ENCODE peak calls at places on chromosomes 12 and 14, in seven cellular contexts. One of them, this sample, is unnamed.

GRCh38 chr12:18323159-18323558 is 61.8 kb downstream of the PIK3C2G start:
- DNase-seq in SK-N-SH: no peak
- DNase-seq in GM12878: no peak
- DNase-seq in H1: no peak
- DNase-seq in GM12892: no peak
- DNase-seq in GM12891: no peak
- DNase-seq in HepG2: no peak
- DNase-seq in this sample: no peak

GRCh38 chr14:25132734-25133422 is 82.9 kb upstream of the STXBP6 start:
- DNase-seq in HepG2: peak; percentile 84
- DNase-seq in SK-N-SH: peak; percentile 61
- DNase-seq in GM12892: peak; percentile 13
- DNase-seq in GM12878: no peak
- DNase-seq in GM12891: peak; percentile 23
- DNase-seq in H1: peak; percentile 60
- DNase-seq in this sample: peak; percentile 61

GRCh38 chr12:55876110-55876509 is 33.4 kb upstream of the MMP19 start:
- DNase-seq in GM12891: no peak
- DNase-seq in SK-N-SH: no peak
- DNase-seq in H1: no peak
- DNase-seq in GM12892: no peak
- DNase-seq in GM12878: no peak
- DNase-seq in HepG2: no peak
- DNase-seq in this sample: no peak

GRCh38 chr12:130617219-130617618 is 98.9 kb downstream of the RIMBP2 start:
- DNase-seq in H1: no peak
- DNase-seq in GM12878: no peak
- DNase-seq in HepG2: no peak
- DNase-seq in SK-N-SH: no peak
- DNase-seq in GM12892: no peak
- DNase-seq in GM12891: no peak
- DNase-seq in this sample: no peak

GRCh38 chr14:77123381-77124344 is 17.9 kb downstream of the ZDHHC22 start:
- DNase-seq in GM12892: no peak
- DNase-seq in GM12891: no peak
- DNase-seq in HepG2: no peak
- DNase-seq in GM12878: no peak
- DNase-seq in H1: no peak
- DNase-seq in SK-N-SH: no peak
- DNase-seq in this sample: no peak

GRCh38 chr12:12282761-12283160 is 15.9 kb upstream of the LRP6 start:
- DNase-seq in SK-N-SH: no peak
- DNase-seq in GM12891: no peak
- DNase-seq in GM12878: no peak
- DNase-seq in HepG2: no peak
- DNase-seq in GM12892: no peak
- DNase-seq in H1: no peak
- DNase-seq in this sample: no peak

GRCh38 chr14:92215579-92215978 is 93.8 kb downstream of the CPSF2 start:
- DNase-seq in GM12878: no peak
- DNase-seq in GM12892: no peak
- DNase-seq in HepG2: no peak
- DNase-seq in SK-N-SH: no peak
- DNase-seq in GM12891: no peak
- DNase-seq in H1: no peak
- DNase-seq in this sample: no peak

GRCh38 chr14:34628681-34629135 is 1.2 kb downstream of the SNX6 start:
- DNase-seq in GM12891: no peak
- DNase-seq in GM12878: no peak
- DNase-seq in SK-N-SH: peak; percentile 46
- DNase-seq in H1: no peak
- DNase-seq in GM12892: no peak
- DNase-seq in HepG2: peak; percentile 48
- DNase-seq in this sample: peak; percentile 34

GRCh38 chr12:32647275-32647674 is 31.8 kb upstream of the DNM1L start:
- DNase-seq in GM12892: no peak
- DNase-seq in H1: no peak
- DNase-seq in SK-N-SH: no peak
- DNase-seq in GM12878: no peak
- DNase-seq in HepG2: no peak
- DNase-seq in GM12891: no peak
- DNase-seq in this sample: no peak

GRCh38 chr14:50396636-50397460 is at the start of gene CDKL1:
- DNase-seq in GM12892: peak; percentile 39
- DNase-seq in H1: no peak
- DNase-seq in GM12891: peak; percentile 49
- DNase-seq in SK-N-SH: peak; percentile 88
- DNase-seq in GM12878: no peak
- DNase-seq in HepG2: peak; percentile 32
- DNase-seq in this sample: peak; percentile 76

GRCh38 chr14:69615471-69616407 is 4.3 kb downstream of the SUSD6 start:
- DNase-seq in GM12891: no peak
- DNase-seq in SK-N-SH: no peak
- DNase-seq in GM12878: peak; percentile 97
- DNase-seq in HepG2: no peak
- DNase-seq in H1: no peak
- DNase-seq in GM12892: no peak
- DNase-seq in this sample: no peak

GRCh38 chr12:91326043-91327027 is 143.7 kb upstream of the DCN start:
- DNase-seq in GM12891: peak; percentile 1
- DNase-seq in GM12892: peak; percentile 0
- DNase-seq in HepG2: peak; percentile 34
- DNase-seq in SK-N-SH: peak; percentile 26
- DNase-seq in GM12878: no peak
- DNase-seq in H1: no peak
- DNase-seq in this sample: peak; percentile 39

GRCh38 chr14:64704743-64705405 is 650 bp downstream of the PLEKHG3 start:
- DNase-seq in SK-N-SH: peak; percentile 79
- DNase-seq in H1: no peak
- DNase-seq in HepG2: no peak
- DNase-seq in GM12878: no peak
- DNase-seq in GM12892: no peak
- DNase-seq in GM12891: no peak
- DNase-seq in this sample: no peak

GRCh38 chr14:98754343-98755025 is 517.5 kb downstream of the BCL11B start:
- DNase-seq in HepG2: no peak
- DNase-seq in GM12878: no peak
- DNase-seq in GM12891: no peak
- DNase-seq in SK-N-SH: no peak
- DNase-seq in GM12892: no peak
- DNase-seq in H1: no peak
- DNase-seq in this sample: no peak

GRCh38 chr12:39235990-39236767 is 206.7 kb downstream of the KIF21A start:
- DNase-seq in GM12878: no peak
- DNase-seq in HepG2: no peak
- DNase-seq in GM12892: no peak
- DNase-seq in GM12891: no peak
- DNase-seq in H1: no peak
- DNase-seq in SK-N-SH: no peak
- DNase-seq in this sample: no peak

GRCh38 chr14:64943556-64943955 is 1.0 kb upstream of the GPX2 start:
- DNase-seq in HepG2: no peak
- DNase-seq in GM12892: no peak
- DNase-seq in GM12878: no peak
- DNase-seq in SK-N-SH: no peak
- DNase-seq in H1: no peak
- DNase-seq in GM12891: no peak
- DNase-seq in this sample: no peak

GRCh38 chr12:64706366-64706765 is 52.8 kb downstream of the GNS start:
- DNase-seq in SK-N-SH: peak; percentile 27
- DNase-seq in GM12878: no peak
- DNase-seq in GM12892: no peak
- DNase-seq in GM12891: no peak
- DNase-seq in HepG2: no peak
- DNase-seq in H1: no peak
- DNase-seq in this sample: no peak

DNA sequence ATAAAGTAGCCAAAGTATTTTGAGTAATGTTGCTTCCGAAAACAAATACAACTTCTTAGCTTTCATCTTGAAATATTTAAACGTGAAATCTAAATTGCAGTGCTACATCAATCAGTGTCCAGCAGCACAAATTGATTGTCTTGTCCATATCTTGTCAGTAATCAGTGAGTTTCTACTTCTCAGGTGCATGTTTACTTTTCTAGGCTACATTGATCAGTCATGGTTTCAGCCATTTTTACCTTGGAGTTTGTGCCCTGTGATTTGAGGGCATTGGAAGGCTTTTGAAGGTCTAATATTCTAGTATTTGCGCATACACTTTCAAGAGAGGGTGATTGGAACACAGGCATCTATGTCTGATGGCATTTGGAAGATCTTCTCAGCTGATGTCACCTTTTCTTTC is 12.4 kb downstream of the RMST start:
- DNase-seq in GM12891: no peak
- DNase-seq in SK-N-SH: no peak
- DNase-seq in GM12878: no peak
- DNase-seq in HepG2: no peak
- DNase-seq in GM12892: no peak
- DNase-seq in H1: no peak
- DNase-seq in this sample: no peak
- TF ChIP-seq TAF1 in GM12891: no peak
- TF ChIP-seq TAF1 in SK-N-SH: no peak
- TF ChIP-seq TAF1 in GM12878: no peak
- TF ChIP-seq TAF1 in HepG2: no peak
- TF ChIP-seq TAF1 in GM12892: no peak
- TF ChIP-seq TAF1 in H1: no peak
- TF ChIP-seq TAF1 in this sample: no peak

DNA sequence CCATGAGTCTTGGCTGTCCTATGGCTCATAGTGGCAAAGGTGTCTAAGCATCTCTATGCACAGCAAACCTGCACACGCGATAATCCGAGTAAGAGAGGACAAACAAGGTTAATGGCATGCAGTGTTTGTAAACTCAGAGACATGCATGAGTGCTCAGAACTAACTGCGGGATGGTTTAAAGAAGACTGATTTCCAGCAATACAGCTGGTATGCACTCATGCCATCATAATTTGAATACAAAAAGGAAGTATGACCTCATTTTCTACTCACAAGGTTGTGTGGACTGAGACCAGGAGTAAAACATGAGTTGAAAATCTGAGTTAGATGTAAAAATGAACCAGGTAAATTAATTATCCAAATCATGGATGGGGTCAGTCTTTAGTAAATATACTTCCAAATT is 16.5 kb upstream of the TCP11L2 start:
- DNase-seq in GM12878: no peak
- DNase-seq in SK-N-SH: no peak
- DNase-seq in GM12891: no peak
- DNase-seq in HepG2: no peak
- DNase-seq in GM12892: no peak
- DNase-seq in H1: no peak
- DNase-seq in this sample: no peak
- TF ChIP-seq TAF1 in GM12878: no peak
- TF ChIP-seq TAF1 in SK-N-SH: no peak
- TF ChIP-seq TAF1 in GM12891: no peak
- TF ChIP-seq TAF1 in HepG2: no peak
- TF ChIP-seq TAF1 in GM12892: no peak
- TF ChIP-seq TAF1 in H1: no peak
- TF ChIP-seq TAF1 in this sample: no peak

DNA sequence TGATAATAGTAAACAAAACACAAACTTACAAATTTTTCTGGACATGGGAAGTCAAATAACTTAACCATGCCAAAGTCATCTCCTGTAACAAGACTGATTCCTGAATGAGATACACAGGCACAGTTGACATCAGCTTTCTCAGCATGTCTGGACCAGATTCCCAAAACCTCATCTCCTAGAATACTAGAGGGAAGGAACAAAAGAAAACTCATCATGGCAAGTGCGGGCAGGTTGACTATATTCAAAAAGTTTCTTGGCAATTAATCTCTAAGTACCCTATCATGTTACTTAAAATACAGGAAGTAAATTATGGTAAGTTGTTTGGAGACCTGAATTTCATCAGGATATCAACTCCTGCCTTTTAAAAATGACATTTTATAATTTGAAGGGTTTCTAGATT is 53.9 kb downstream of the ZC3H14 start:
- DNase-seq in HepG2: no peak
- DNase-seq in GM12891: no peak
- DNase-seq in GM12892: no peak
- DNase-seq in H1: no peak
- DNase-seq in SK-N-SH: no peak
- DNase-seq in GM12878: no peak
- DNase-seq in this sample: no peak
- TF ChIP-seq TAF1 in HepG2: no peak
- TF ChIP-seq TAF1 in GM12891: no peak
- TF ChIP-seq TAF1 in GM12892: no peak
- TF ChIP-seq TAF1 in H1: no peak
- TF ChIP-seq TAF1 in SK-N-SH: no peak
- TF ChIP-seq TAF1 in GM12878: no peak
- TF ChIP-seq TAF1 in this sample: no peak

GRCh38 chr12:49901026-49901425 is 2.7 kb downstream of the FAIM2 start:
- DNase-seq in SK-N-SH: no peak
- DNase-seq in H1: no peak
- DNase-seq in GM12891: no peak
- DNase-seq in GM12878: no peak
- DNase-seq in GM12892: no peak
- DNase-seq in HepG2: no peak
- DNase-seq in this sample: no peak

GRCh38 chr12:49903351-49903699 is 375 bp downstream of the FAIM2 start:
- DNase-seq in H1: no peak
- DNase-seq in GM12891: no peak
- DNase-seq in GM12892: no peak
- DNase-seq in SK-N-SH: no peak
- DNase-seq in GM12878: no peak
- DNase-seq in HepG2: no peak
- DNase-seq in this sample: no peak

GRCh38 chr12:49901986-49902385 is 1.7 kb downstream of the FAIM2 start:
- DNase-seq in H1: no peak
- DNase-seq in SK-N-SH: no peak
- DNase-seq in GM12891: no peak
- DNase-seq in HepG2: no peak
- DNase-seq in GM12878: no peak
- DNase-seq in GM12892: no peak
- DNase-seq in this sample: no peak

GRCh38 chr12:49903700-49904423 is at the start of gene FAIM2:
- DNase-seq in GM12878: no peak
- DNase-seq in GM12892: no peak
- DNase-seq in H1: no peak
- DNase-seq in SK-N-SH: peak; percentile 92
- DNase-seq in HepG2: no peak
- DNase-seq in GM12891: peak; percentile 42
- DNase-seq in this sample: peak; percentile 73

GRCh38 chr12:49902399-49903350 is 1.0 kb downstream of the FAIM2 start:
- DNase-seq in HepG2: no peak
- DNase-seq in GM12891: no peak
- DNase-seq in GM12892: no peak
- DNase-seq in GM12878: no peak
- DNase-seq in H1: no peak
- DNase-seq in SK-N-SH: peak; percentile 62
- DNase-seq in this sample: peak; percentile 64
- TF ChIP-seq TAF1 in HepG2: no peak
- TF ChIP-seq TAF1 in GM12891: no peak
- TF ChIP-seq TAF1 in GM12892: no peak
- TF ChIP-seq TAF1 in GM12878: no peak
- TF ChIP-seq TAF1 in H1: no peak
- TF ChIP-seq TAF1 in SK-N-SH: no peak
- TF ChIP-seq TAF1 in this sample: no peak